ENCODE peak calls at places on chromosome 7, in nine cellular contexts. J, U, G, L, F, A, N, H and O are unnamed samples.

GRCh38 chr7:45683556-45684148 is 109.5 kb downstream of the ADCY1 start:
- DNase-seq in L (no peak), J (no peak), U (no peak), G (no peak), N (no peak), F (no peak), A (no peak), H (no peak), O (no peak)

GRCh38 chr7:64314493-64315020 is 796 bp downstream of the ZNF736 start:
- DNase-seq in A (no peak), G (no peak), J (no peak), L (no peak), U (no peak), N (no peak), F (peak), H (no peak), O (no peak)

GRCh38 chr7:76182225-76182965 is 19.3 kb upstream of the SRRM3 start:
- DNase-seq in L (no peak), F (no peak), A (no peak), U (no peak), G (no peak), J (no peak), H (no peak), N (no peak), O (no peak)

GRCh38 chr7:123367508-123368122 is 166.8 kb downstream of the IQUB start:
- DNase-seq in A (peak), L (peak), F (peak), H (no peak), J (peak), U (peak), G (peak), N (peak), O (no peak)

GRCh38 chr7:102415685-102416225 is 17.6 kb upstream of the ORAI2 start:
- DNase-seq in F (peak), J (no peak), H (no peak), L (no peak), U (no peak), A (no peak), G (no peak), N (no peak), O (no peak)

GRCh38 chr7:5667391-5667790 is 114.1 kb downstream of the RNF216 start:
- DNase-seq in G (no peak), F (no peak), J (no peak), L (no peak), H (no peak), A (no peak), N (no peak), U (no peak), O (no peak)

GRCh38 chr7:101816499-101817030 is 861 bp upstream of the CUX1 start:
- DNase-seq in J (peak), H (no peak), F (peak), L (peak), G (peak), N (peak), U (no peak), A (peak), O (peak)

GRCh38 chr7:24713850-24714675 is 43.2 kb downstream of the GSDME start:
- DNase-seq in A (no peak), F (no peak), J (no peak), G (no peak), U (no peak), H (no peak), L (no peak), N (no peak), O (no peak)

GRCh38 chr7:74012842-74013249 is 15.1 kb upstream of the ELN start:
- DNase-seq in N (no peak), J (no peak), U (no peak), H (no peak), G (no peak), F (no peak), A (peak), L (no peak), O (no peak)

GRCh38 chr7:96310106-96310505 is 11.8 kb downstream of the SLC25A13 start:
- DNase-seq in N (no peak), H (no peak), U (no peak), G (peak), J (peak), A (no peak), F (no peak), L (peak), O (no peak)

GRCh38 chr7:6250364-6250833 is 22.0 kb downstream of the CYTH3 start:
- DNase-seq in H (no peak), N (no peak), G (peak), U (no peak), A (peak), L (peak), J (no peak), F (no peak), O (no peak)

GRCh38 chr7:101527844-101528667 is 101.0 kb downstream of the MYL10 start:
- DNase-seq in L (no peak), F (no peak), J (no peak), U (no peak), G (no peak), A (no peak), H (peak), N (peak), O (peak)

GRCh38 chr7:94049615-94050014 is 45.5 kb upstream of the BET1 start:
- DNase-seq in J (no peak), N (no peak), A (no peak), L (no peak), H (no peak), F (peak), G (no peak), U (no peak), O (no peak)

GRCh38 chr7:88396295-88396947 is 89.7 kb upstream of the STEAP4 start:
- DNase-seq in J (peak), U (no peak), A (no peak), F (no peak), L (no peak), N (no peak), H (no peak), G (no peak), O (no peak)

GRCh38 chr7:3916146-3916545 is 615.1 kb downstream of the SDK1 start:
- DNase-seq in F (no peak), N (no peak), G (no peak), A (no peak), U (peak), H (no peak), J (peak), L (peak), O (no peak)

GRCh38 chr7:25303380-25304321 is 75.4 kb upstream of the NPVF start:
- DNase-seq in H (no peak), L (peak), N (no peak), A (no peak), U (peak), G (peak), J (peak), F (no peak), O (no peak)

GRCh38 chr7:26993816-26994810 is 101.7 kb downstream of the HOXA1 start:
- DNase-seq in N (no peak), G (peak), U (peak), A (no peak), L (peak), F (no peak), J (peak), H (peak), O (no peak)

GRCh38 chr7:138738551-138739335 is 37.6 kb upstream of the SVOPL start:
- DNase-seq in N (peak), J (peak), G (peak), A (peak), F (peak), L (peak), U (peak), H (peak), O (peak)

GRCh38 chr7:88442417-88442816 is 135.7 kb upstream of the STEAP4 start:
- DNase-seq in A (no peak), N (no peak), G (no peak), F (no peak), J (no peak), L (no peak), U (no peak), H (no peak), O (no peak)

GRCh38 chr7:67105382-67105781 is 108.7 kb downstream of the TYW1 start:
- DNase-seq in L (peak), F (no peak), U (peak), A (no peak), N (no peak), G (peak), H (no peak), J (peak), O (no peak)

GRCh38 chr7:23967949-23968599 is 258.1 kb downstream of the STK31 start:
- DNase-seq in A (peak), H (no peak), G (no peak), F (no peak), U (no peak), N (no peak), L (no peak), J (no peak), O (no peak)

GRCh38 chr7:41696323-41696916 is 6.5 kb downstream of the INHBA start:
- DNase-seq in N (peak), L (peak), J (peak), A (no peak), H (peak), G (peak), F (peak), U (peak), O (peak)

GRCh38 chr7:75662579-75663301 is 76.0 kb downstream of the HIP1 start:
- DNase-seq in L (peak), G (peak), H (no peak), U (no peak), A (peak), F (peak), N (no peak), J (no peak), O (no peak)

GRCh38 chr7:22695476-22696132 is 31.4 kb upstream of the IL6 start:
- DNase-seq in F (no peak), L (no peak), J (no peak), U (no peak), G (no peak), N (no peak), A (no peak), H (no peak), O (no peak)

GRCh38 chr7:122137291-122138077 is 6.6 kb downstream of the AASS start:
- DNase-seq in H (peak), A (no peak), U (peak), J (peak), N (no peak), F (no peak), G (peak), L (peak), O (no peak)

GRCh38 chr7:68862736-68863135 is 735.5 kb upstream of the AUTS2 start:
- DNase-seq in G (no peak), F (no peak), J (no peak), U (no peak), A (no peak), H (no peak), N (no peak), L (no peak), O (no peak)

GRCh38 chr7:105278973-105279687 is 109.6 kb downstream of the SRPK2 start:
- DNase-seq in N (no peak), F (no peak), H (no peak), L (no peak), G (no peak), A (no peak), J (no peak), U (no peak), O (no peak)

GRCh38 chr7:55838595-55838994 is 24.0 kb downstream of the SEPTIN14 start:
- DNase-seq in U (no peak), H (no peak), A (no peak), J (no peak), F (no peak), N (no peak), L (no peak), G (no peak), O (no peak)

GRCh38 chr7:31688990-31689389 is 2.0 kb downstream of the PPP1R17 start:
- DNase-seq in A (no peak), L (no peak), H (no peak), J (no peak), F (no peak), G (no peak), N (no peak), U (no peak), O (no peak)

GRCh38 chr7:18702071-18702829 is 206.7 kb downstream of the HDAC9 start:
- DNase-seq in L (no peak), H (no peak), J (no peak), N (no peak), U (no peak), A (no peak), G (no peak), F (no peak), O (no peak)

GRCh38 chr7:28419717-28420116 is 7.4 kb downstream of the CREB5 start:
- DNase-seq in H (peak), U (peak), N (no peak), A (no peak), J (peak), F (no peak), L (peak), G (peak), O (no peak)

GRCh38 chr7:142418316-142418715 is 160.5 kb upstream of the PRSS58 start:
- DNase-seq in J (no peak), L (no peak), N (no peak), A (no peak), F (no peak), U (no peak), G (no peak), H (no peak), O (no peak)

GRCh38 chr7:34928052-34928451 is 109.2 kb downstream of the DPY19L1 start:
- DNase-seq in F (peak), J (peak), H (no peak), N (peak), L (peak), U (peak), G (peak), A (no peak), O (peak)

GRCh38 chr7:127817466-127817865 is 165.5 kb downstream of the SND1 start:
- DNase-seq in H (no peak), U (no peak), F (no peak), G (peak), A (no peak), L (no peak), N (no peak), J (no peak), O (no peak)

GRCh38 chr7:33196194-33196593 is 66.8 kb downstream of the BBS9 start:
- DNase-seq in H (no peak), U (peak), A (no peak), L (peak), F (no peak), N (no peak), J (peak), G (peak), O (no peak)

GRCh38 chr7:112596981-112597380 is 116.2 kb downstream of the LSMEM1 start:
- DNase-seq in U (peak), A (no peak), F (no peak), N (no peak), J (peak), G (no peak), H (peak), L (peak), O (no peak)

GRCh38 chr7:93044147-93044810 is 73.5 kb downstream of the SAMD9 start:
- DNase-seq in J (peak), A (no peak), N (no peak), G (peak), L (peak), U (peak), H (peak), F (no peak), O (no peak)

GRCh38 chr7:2247141-2247985 is 5.3 kb downstream of the NUDT1 start:
- DNase-seq in U (no peak), G (no peak), H (no peak), L (peak), N (no peak), A (peak), J (no peak), F (peak), O (no peak)
- TF ChIP-seq CTCF in U (peak), G (peak), H (peak), L (peak), N (peak), A (peak), J (peak), F (peak), O (peak)

DNA sequence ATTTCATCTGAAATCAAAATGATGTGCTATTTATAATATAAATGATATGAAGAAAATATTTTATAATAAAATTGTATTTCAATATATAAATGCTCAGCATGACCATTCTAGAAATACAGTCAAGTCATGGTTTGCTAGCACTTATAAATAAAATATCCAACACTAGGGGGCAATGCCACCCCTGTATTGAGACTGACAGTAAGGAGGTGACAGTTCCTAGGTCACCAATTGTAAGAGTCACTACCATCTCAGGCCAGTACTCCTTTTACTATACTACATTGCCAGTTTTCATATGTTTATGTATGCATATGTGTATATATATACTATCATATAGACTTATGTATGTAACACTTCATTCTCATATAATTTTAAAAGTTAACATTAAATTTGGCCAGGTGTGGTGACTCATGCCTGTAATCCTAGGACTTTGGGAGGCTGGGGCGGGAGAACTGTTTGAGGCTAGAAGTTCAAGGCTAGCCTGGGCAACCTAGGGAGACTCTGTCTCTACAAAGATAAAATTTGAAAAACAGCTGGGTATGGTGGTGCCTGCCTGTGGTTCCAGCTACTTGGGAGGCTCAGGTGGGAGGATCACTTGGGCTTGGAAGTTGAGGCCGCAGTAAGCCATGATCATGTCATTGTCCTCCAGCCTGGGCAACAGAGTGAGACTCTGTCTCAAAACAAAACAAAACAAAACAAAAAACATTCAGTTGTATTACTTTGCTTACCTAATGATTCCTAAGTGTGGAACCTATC is 2.4 kb upstream of the CNOT4 start:
- DNase-seq in G (peak), L (peak), N (peak), J (peak), A (peak), U (peak), H (no peak), F (peak), O (no peak)
- TF ChIP-seq CTCF in G (peak), L (peak), N (peak), J (peak), A (peak), U (peak), H (peak), F (peak), O (peak)

GRCh38 chr7:80359029-80359428 is 152.8 kb downstream of the GNAT3 start:
- DNase-seq in J (no peak), N (no peak), A (no peak), H (no peak), L (no peak), G (no peak), F (no peak), U (no peak), O (no peak)
- TF ChIP-seq CTCF in J (no peak), N (no peak), A (no peak), H (no peak), L (no peak), G (no peak), F (no peak), U (no peak), O (no peak)

GRCh38 chr7:484365-485101 is 35.1 kb downstream of the PDGFA start:
- DNase-seq in G (no peak), J (no peak), L (no peak), A (no peak), N (no peak), H (no peak), U (no peak), F (no peak), O (peak)

GRCh38 chr7:486216-486743 is 33.4 kb downstream of the PDGFA start:
- DNase-seq in H (no peak), N (no peak), G (no peak), U (no peak), J (no peak), A (no peak), L (no peak), F (no peak), O (peak)

GRCh38 chr7:483656-484364 is 35.8 kb downstream of the PDGFA start:
- DNase-seq in L (no peak), A (no peak), G (no peak), N (no peak), J (no peak), U (no peak), H (no peak), F (no peak), O (peak)

GRCh38 chr7:482521-483083 is 37.0 kb downstream of the PDGFA start:
- DNase-seq in J (no peak), G (no peak), A (no peak), L (no peak), H (no peak), N (no peak), U (no peak), F (no peak), O (no peak)

GRCh38 chr7:485188-486081 is 34.2 kb downstream of the PDGFA start:
- DNase-seq in J (no peak), N (no peak), F (no peak), H (no peak), L (peak), A (no peak), G (no peak), U (no peak), O (no peak)
- TF ChIP-seq CTCF in J (no peak), N (no peak), F (no peak), H (no peak), L (no peak), A (no peak), G (no peak), U (no peak), O (no peak)

GRCh38 chr7:43698461-43699255 is 30.7 kb downstream of the COA1 start:
- DNase-seq in U (no peak), N (no peak), A (no peak), F (no peak), L (peak), J (no peak), H (no peak), G (no peak), O (no peak)
- TF ChIP-seq CTCF in U (no peak), N (no peak), A (no peak), F (no peak), L (no peak), J (no peak), H (no peak), G (no peak), O (no peak)

DNA sequence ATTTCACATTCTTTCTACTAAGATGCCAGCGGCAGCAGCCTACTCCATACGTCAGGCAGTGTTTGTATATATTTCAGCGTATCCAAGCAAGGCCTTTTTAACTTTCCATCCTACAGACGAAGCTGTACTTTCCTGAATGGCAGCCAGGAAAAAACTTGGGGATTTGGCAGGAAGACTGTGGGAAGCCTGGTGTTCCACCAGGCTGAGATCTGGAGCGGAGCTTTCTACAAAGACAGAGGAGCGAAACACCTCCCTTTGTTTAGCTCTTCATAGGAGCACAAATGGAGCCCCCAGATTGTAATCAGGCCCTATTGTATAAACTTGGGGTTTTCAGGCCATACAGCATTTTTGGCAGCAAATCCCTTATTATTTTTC is 143.8 kb downstream of the TES start:
- DNase-seq in L (peak), A (no peak), F (no peak), G (peak), N (peak), H (no peak), J (peak), U (peak), O (peak)
- TF ChIP-seq CTCF in L (no peak), A (no peak), F (no peak), G (no peak), N (no peak), H (no peak), J (peak), U (no peak), O (no peak)

GRCh38 chr7:118918556-118918955 is 694.1 kb downstream of the ANKRD7 start:
- DNase-seq in A (no peak), J (peak), N (no peak), L (peak), F (peak), H (no peak), G (no peak), U (peak), O (no peak)
- TF ChIP-seq CTCF in A (peak), J (no peak), N (no peak), L (peak), F (peak), H (no peak), G (no peak), U (peak), O (no peak)

GRCh38 chr7:17060051-17060450 is 178.3 kb upstream of the AGR3 start:
- DNase-seq in A (no peak), U (no peak), H (no peak), L (no peak), G (no peak), J (no peak), F (no peak), N (no peak), O (no peak)

GRCh38 chr7:17058568-17058967 is 176.8 kb upstream of the AGR3 start:
- DNase-seq in L (peak), J (peak), N (no peak), H (no peak), F (no peak), G (peak), U (peak), A (no peak), O (no peak)

GRCh38 chr7:17061443-17061842 is 179.7 kb upstream of the AGR3 start:
- DNase-seq in N (no peak), G (no peak), J (no peak), U (no peak), L (no peak), A (no peak), F (no peak), H (no peak), O (no peak)

GRCh38 chr7:17057143-17057509 is 175.3 kb upstream of the AGR3 start:
- DNase-seq in G (no peak), J (no peak), L (no peak), A (no peak), H (no peak), F (no peak), U (no peak), N (no peak), O (no peak)

GRCh38 chr7:17062433-17063383 is 180.9 kb upstream of the AGR3 start:
- DNase-seq in N (no peak), A (no peak), F (no peak), U (peak), G (no peak), J (peak), H (no peak), L (peak), O (no peak)
- TF ChIP-seq CTCF in N (peak), A (no peak), F (peak), U (peak), G (peak), J (peak), H (no peak), L (peak), O (no peak)